ENCODE peak calls at places on chromosomes 16 and 17, in five cellular contexts. P, K, M, O and C are unnamed samples.

GRCh38 chr17:67386965-67387551 is 10.0 kb downstream of the PITPNC1 start:
- DNase-seq in P (peak; percentile 20), K (no peak), O (no peak), M (peak; percentile 74), C (no peak)

GRCh38 chr17:18362509-18363020 is 785 bp downstream of the SHMT1 start:
- DNase-seq in M (peak; percentile 80), P (peak; percentile 33), O (peak; percentile 74), K (peak; percentile 47), C (no peak)

GRCh38 chr16:74521691-74522090 is 85.2 kb downstream of the GLG1 start:
- DNase-seq in O (no peak), M (no peak), K (no peak), P (peak; percentile 71), C (peak; percentile 63)

GRCh38 chr17:76542566-76542971 is 2.7 kb downstream of the PRCD start:
- DNase-seq in O (no peak), M (no peak), P (no peak), K (no peak), C (no peak)

GRCh38 chr17:82031303-82031884 is at the start of gene RAC3:
- DNase-seq in O (no peak), M (peak; percentile 58), P (peak; percentile 21), K (no peak), C (no peak)

GRCh38 chr16:13923703-13924298 is 3.8 kb downstream of the ERCC4 start:
- DNase-seq in O (no peak), K (no peak), M (peak; percentile 69), P (peak; percentile 57), C (no peak)

GRCh38 chr17:28572294-28573099 is 1.2 kb upstream of the PIGS start:
- DNase-seq in O (no peak), K (no peak), P (no peak), M (no peak), C (no peak)

GRCh38 chr17:76382305-76382802 is 2.1 kb upstream of the SPHK1 start:
- DNase-seq in P (peak; percentile 80), M (no peak), K (no peak), O (no peak), C (no peak)

GRCh38 chr16:14179116-14179515 is 108.0 kb downstream of the MRTFB start:
- DNase-seq in O (no peak), K (no peak), M (peak; percentile 30), P (peak; percentile 30), C (no peak)

GRCh38 chr16:64412578-64413280 is 709.1 kb downstream of the CDH11 start:
- DNase-seq in M (peak; percentile 37), P (peak; percentile 81), K (no peak), O (no peak), C (peak; percentile 81)

DNA sequence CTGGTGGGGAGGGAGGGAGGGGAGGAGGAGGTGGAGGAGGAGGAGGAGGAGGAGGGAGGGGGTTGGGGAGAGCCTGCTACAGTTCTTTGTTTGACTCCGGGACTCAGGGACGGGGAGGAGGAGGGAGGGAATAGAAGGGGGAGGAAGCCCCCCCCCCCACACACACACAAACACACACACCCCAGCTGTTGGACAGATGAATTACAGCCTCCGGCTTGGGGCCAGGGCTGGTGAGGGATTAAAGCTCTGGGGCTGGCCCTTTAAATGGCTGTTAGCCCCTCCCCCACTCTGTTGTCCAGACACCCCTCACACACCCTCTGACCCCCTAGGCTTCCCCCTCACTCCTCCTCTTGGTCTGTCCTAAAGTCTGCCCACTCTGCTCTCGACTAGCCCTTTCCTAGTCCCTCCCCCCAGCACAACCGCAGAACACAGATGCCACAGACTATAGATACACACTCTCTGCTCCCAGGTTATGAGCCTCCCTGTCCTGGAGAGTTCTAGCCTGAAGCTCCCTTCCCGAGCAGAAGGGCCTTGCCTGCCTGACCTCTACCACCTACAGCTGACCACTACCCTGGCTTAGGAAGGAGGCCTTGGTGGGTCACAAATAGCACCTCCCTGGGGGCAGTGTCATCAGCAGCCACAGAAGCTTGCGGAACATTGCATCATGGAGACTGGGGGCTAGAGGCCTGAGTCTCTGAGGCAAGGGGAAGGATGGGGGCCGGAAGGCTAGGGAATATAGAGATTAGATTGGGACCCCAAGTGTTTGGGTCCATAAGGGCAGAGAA is 4.5 kb downstream of the KDM6B start:
- DNase-seq in M (no peak), P (peak; percentile 75), K (no peak), O (no peak), C (peak; percentile 34)
- H3K27ac ChIP-seq in M (no peak overlapping the region), P (peak overlapping the region; percentile 48), K (peak overlapping the region; percentile 100), O (peak overlapping the region; percentile 3), C (peak overlapping the region; percentile 16)

GRCh38 chr16:87641721-87642120 is 39.4 kb downstream of the JPH3 start:
- DNase-seq in P (no peak), O (no peak), K (no peak), M (no peak), C (no peak)
- H3K27me3 ChIP-seq in P (peaks cover 6% of the 10 kb centered on the region), O (no peaks in the 10 kb centered on the region), K (no peaks in the 10 kb centered on the region), M (peaks cover 32% of the 10 kb centered on the region), C (peaks cover 3% of the 10 kb centered on the region)

DNA sequence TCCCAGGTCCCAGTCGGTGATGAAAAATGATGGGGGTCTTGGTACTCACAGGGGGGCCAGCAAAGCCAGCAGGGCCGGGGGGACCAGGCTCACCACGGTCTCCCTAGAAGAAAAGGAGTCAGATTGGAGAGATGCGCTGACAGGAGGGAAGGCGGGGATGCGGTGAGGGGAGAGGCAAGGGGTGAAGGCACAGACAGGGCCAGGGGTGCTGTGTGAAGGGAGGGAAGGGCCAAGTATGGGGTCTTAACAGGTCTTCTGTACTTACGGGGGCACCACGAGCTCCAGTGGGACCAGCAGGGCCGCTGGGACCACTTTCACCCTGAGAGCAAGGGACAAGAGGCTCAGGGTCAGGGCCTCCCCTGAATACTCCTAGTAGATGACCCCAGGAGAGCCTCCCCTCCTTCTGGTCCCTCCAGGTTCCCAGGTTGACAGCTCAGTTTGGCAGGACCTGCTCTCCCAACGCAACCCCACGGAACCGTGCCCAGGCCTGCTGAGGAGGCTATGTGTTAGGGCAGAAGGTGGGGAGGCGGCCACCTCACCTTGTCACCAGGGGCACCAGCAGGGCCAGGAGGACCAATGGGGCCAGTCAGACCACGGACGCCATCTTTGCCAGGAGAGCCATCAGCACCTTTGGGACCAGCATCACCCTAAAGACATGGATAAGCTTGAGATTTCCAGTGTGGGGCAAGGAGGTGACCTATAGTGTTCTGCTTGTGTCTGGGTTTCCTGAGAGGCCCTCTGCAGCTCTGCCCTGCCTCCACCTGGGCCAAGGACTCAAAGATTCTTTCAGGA is 11.0 kb downstream of the COL1A1 start:
- DNase-seq in O (no peak), M (no peak), P (peak; percentile 67), K (no peak), C (no peak)
- H3K36me3 ChIP-seq in O (peaks cover 100% of the 10 kb centered on the region), M (peaks cover 15% of the 10 kb centered on the region), P (peaks cover 93% of the 10 kb centered on the region), K (no peaks in the 10 kb centered on the region), C (peaks cover 99% of the 10 kb centered on the region)

GRCh38 chr16:20853981-20854620 is 46.1 kb downstream of the DCUN1D3 start:
- DNase-seq in P (peak; percentile 40), M (peak; percentile 50), O (no peak), K (no peak), C (no peak)
- H3K27ac ChIP-seq in P (no peak overlapping the region), M (peak overlapping the region; percentile 12), O (peak overlapping the region; percentile 75), K (no peak overlapping the region), C (no peak overlapping the region)

DNA sequence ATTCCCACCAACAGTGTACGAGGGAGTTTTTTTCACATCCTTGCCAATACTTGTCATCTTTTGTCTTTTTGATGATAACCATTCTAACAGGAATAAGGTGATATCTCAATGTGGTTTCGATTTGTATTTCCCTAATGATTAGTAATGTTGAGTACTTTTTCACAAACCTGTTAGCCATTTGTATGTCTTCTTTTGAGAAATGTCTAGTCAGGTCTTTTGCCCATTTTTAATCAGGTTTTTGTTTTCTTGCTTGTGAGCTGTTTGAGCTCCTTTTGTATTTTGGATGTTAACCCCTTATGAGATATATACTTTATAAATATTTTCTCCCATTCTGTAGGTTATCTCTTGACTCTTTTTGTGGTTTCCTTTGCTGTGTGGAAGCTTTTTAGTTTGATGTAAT is 1.9 kb upstream of the KRTAP4-5 start:
- DNase-seq in K (no peak), M (no peak), P (no peak), O (no peak), C (no peak)
- H3K27me3 ChIP-seq in K (no peaks in the 10 kb centered on the region), M (no peaks in the 10 kb centered on the region), P (no peaks in the 10 kb centered on the region), O (no peaks in the 10 kb centered on the region), C (no peaks in the 10 kb centered on the region)

DNA sequence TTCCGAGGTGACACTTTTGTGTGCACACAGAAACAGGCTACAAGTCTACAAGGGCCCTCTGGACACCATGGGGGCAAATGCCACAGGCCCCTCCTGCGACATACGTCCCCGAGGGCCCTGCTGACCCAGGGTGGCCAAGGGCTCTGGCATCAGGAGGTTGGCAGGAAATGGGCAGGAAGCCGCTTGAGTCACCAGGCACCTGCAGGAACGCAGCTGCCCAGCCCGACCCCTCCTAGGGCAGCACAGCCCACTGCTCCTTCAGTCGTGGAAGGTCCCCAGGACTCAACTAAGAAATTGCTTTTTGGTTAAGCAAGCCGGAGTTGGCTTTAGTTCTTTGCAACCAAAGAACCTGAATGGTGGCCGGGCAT is 8.1 kb downstream of the CORO7 start:
- DNase-seq in K (no peak), O (no peak), M (no peak), P (no peak), C (no peak)
- H3K36me3 ChIP-seq in K (peaks cover 22% of the 10 kb centered on the region), O (peaks cover 70% of the 10 kb centered on the region), M (no peaks in the 10 kb centered on the region), P (peaks cover 9% of the 10 kb centered on the region), C (peaks cover 36% of the 10 kb centered on the region)

DNA sequence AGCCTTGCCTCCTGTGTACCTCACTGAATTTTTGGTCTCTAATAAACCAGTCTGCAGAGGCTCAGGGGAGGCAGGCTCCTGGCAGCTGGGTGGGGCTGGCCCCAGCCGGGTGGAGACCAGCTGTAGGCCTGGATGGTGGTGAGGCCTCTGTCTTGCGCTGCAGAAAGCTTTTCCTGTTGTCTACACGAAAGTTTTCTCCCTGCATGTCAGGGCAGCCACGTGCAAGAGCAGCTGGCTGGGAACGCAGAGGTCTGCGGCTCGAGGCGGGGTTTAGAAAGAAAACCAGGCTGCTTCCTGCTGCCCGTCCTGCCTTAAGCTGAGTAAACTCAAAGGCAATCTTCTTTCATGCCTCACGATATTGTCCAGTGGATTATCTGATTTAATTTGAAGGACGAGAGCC is 2.4 kb downstream of the SERPINF1 start:
- DNase-seq in O (peak; percentile 87), M (no peak), K (peak; percentile 83), P (peak; percentile 83), C (peak; percentile 74)
- H3K27ac ChIP-seq in O (peak overlapping the region; percentile 61), M (no peak overlapping the region), K (peak overlapping the region; percentile 99), P (peak overlapping the region; percentile 78), C (peak overlapping the region; percentile 52)

GRCh38 chr17:48679385-48680096 is 42.8 kb downstream of the PRAC1 start:
- DNase-seq in M (peak; percentile 35), K (no peak), O (no peak), P (no peak), C (no peak)
- H3K27me3 ChIP-seq in M (no peaks in the 10 kb centered on the region), K (peaks cover 5% of the 10 kb centered on the region), O (no peaks in the 10 kb centered on the region), P (peaks cover 6% of the 10 kb centered on the region), C (peaks cover 6% of the 10 kb centered on the region)

GRCh38 chr16:84461504-84462295 is 42.8 kb downstream of the MEAK7 start:
- DNase-seq in P (no peak), K (no peak), M (no peak), O (no peak), C (no peak)

GRCh38 chr16:84459517-84459894 is 45.0 kb downstream of the MEAK7 start:
- DNase-seq in M (no peak), O (no peak), K (no peak), P (no peak), C (no peak)

GRCh38 chr16:84460406-84461028 is 43.9 kb downstream of the MEAK7 start:
- DNase-seq in P (no peak), K (no peak), M (no peak), O (no peak), C (no peak)

GRCh38 chr16:84459941-84460405 is 44.5 kb downstream of the MEAK7 start:
- DNase-seq in O (no peak), P (no peak), M (no peak), K (no peak), C (no peak)

GRCh38 chr16:84461029-84461415 is 43.4 kb downstream of the MEAK7 start:
- DNase-seq in K (no peak), M (no peak), P (no peak), O (no peak), C (no peak)
- H3K36me3 ChIP-seq in K (no peaks in the 10 kb centered on the region), M (no peaks in the 10 kb centered on the region), P (peaks cover 13% of the 10 kb centered on the region), O (peaks cover 48% of the 10 kb centered on the region), C (peaks cover 2% of the 10 kb centered on the region)